ENCODE peak calls at places on chromosomes 13 and 19, in ten cellular contexts. U, A, J, V, R, L, P, G, M and O are unnamed samples.

GRCh38 chr13:79477968-79478367 is 3.0 kb upstream of the NDFIP2 start:
- DNase-seq in P (no peak), J (no peak), L (no peak), M (no peak), R (no peak), G (no peak), V (no peak), A (no peak), U (no peak), O (no peak)

GRCh38 chr19:19732579-19733501 is at the start of gene ZNF14:
- DNase-seq in U (peak), P (peak), G (peak), A (peak), J (peak), L (peak), M (peak), V (peak), R (peak), O (peak)

GRCh38 chr13:91017031-91017668 is 330.3 kb upstream of the MIR17HG start:
- DNase-seq in J (peak), V (peak), L (peak), M (peak), R (peak), P (peak), G (peak), A (no peak), U (no peak), O (peak)

GRCh38 chr19:3458595-3459284 is 21.6 kb downstream of the SMIM24 start:
- DNase-seq in R (peak), J (no peak), L (no peak), A (no peak), P (no peak), G (peak), V (peak), U (no peak), M (peak), O (peak)

GRCh38 chr19:44846455-44847143 is 502 bp downstream of the NECTIN2 start:
- DNase-seq in V (peak), J (no peak), L (peak), R (peak), A (no peak), U (no peak), M (no peak), P (peak), G (no peak), O (peak)

GRCh38 chr19:45265375-45265774 is 14.3 kb downstream of the MARK4 start:
- DNase-seq in V (no peak), J (no peak), A (no peak), L (no peak), G (no peak), M (no peak), R (no peak), P (no peak), U (no peak), O (no peak)

GRCh38 chr19:18675779-18676178 is 7.7 kb upstream of the CRTC1 start:
- DNase-seq in J (no peak), P (no peak), A (no peak), V (no peak), L (no peak), G (no peak), U (no peak), R (no peak), M (no peak), O (peak)

GRCh38 chr19:49111218-49111998 is 2.8 kb upstream of the LIN7B start:
- DNase-seq in A (no peak), J (no peak), V (no peak), M (no peak), R (no peak), G (no peak), P (no peak), L (no peak), U (no peak), O (no peak)

GRCh38 chr19:50501186-50501567 is 9.8 kb downstream of the JOSD2 start:
- DNase-seq in V (no peak), L (no peak), P (no peak), G (no peak), R (no peak), M (no peak), A (no peak), J (no peak), U (no peak), O (no peak)

GRCh38 chr13:44140146-44140545 is 233.5 kb upstream of the SERP2 start:
- DNase-seq in R (no peak), G (no peak), M (no peak), U (no peak), J (peak), A (no peak), L (no peak), P (no peak), V (no peak), O (no peak)

GRCh38 chr19:37931941-37932655 is 25.1 kb downstream of the SIPA1L3 start:
- DNase-seq in M (peak), G (peak), A (peak), P (peak), V (peak), L (peak), R (peak), J (peak), U (no peak), O (peak)

GRCh38 chr13:33230178-33230881 is 55.2 kb downstream of the STARD13 start:
- DNase-seq in L (peak), G (peak), U (no peak), V (peak), J (no peak), A (no peak), R (peak), M (no peak), P (no peak), O (peak)

DNA sequence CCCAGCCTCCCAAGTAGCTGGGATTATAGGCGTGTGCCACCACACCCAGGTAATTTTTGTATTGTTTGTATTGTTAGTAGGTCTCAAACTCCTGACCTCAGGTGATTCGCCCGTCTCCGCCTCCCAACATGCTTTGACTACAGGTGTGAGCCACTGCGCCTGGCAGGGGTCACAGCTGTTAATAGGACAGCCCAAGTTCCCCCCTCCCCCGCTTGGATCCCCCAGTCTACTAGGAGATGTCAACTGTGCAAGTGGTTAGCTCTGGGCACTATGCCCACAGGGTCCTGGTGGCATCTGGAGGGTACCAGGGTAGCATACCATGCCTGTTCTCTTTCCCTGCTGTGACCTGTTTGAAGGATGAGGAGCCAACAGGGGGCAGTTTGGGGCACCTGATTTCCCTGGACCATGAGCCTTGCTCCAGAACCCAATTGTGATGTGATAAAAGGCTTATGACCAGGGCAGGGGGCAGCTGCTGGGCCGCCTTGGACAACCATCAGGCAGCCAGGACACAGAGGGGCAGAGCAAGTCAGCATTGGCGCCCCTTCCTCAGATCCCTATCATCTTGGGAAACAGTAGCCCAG is at the start of gene TSPAN16:
- DNase-seq in L (no peak), R (no peak), G (no peak), A (no peak), P (no peak), J (no peak), U (no peak), V (no peak), M (peak), O (no peak)
- TF ChIP-seq CTCF in L (peak), R (no peak), G (no peak), A (no peak), P (no peak), J (no peak), U (no peak), V (no peak), M (no peak), O (peak)

GRCh38 chr13:61898207-61898606 is 482.6 kb upstream of the PCDH20 start:
- DNase-seq in R (no peak), G (no peak), L (no peak), V (no peak), U (no peak), P (no peak), M (no peak), A (no peak), J (no peak), O (no peak)
- H3K4me3 ChIP-seq in R (no peak), G (no peak), L (no peak), V (no peak), U (no peak), P (no peak), M (no peak), A (no peak), J (no peak), O (no peak)

GRCh38 chr19:58519087-58519354 is 589 bp downstream of the ZBTB45 start:
- DNase-seq in A (no peak), J (peak), V (peak), U (peak), G (peak), L (peak), R (peak), P (peak), M (peak), O (peak)

GRCh38 chr19:58515259-58515658 is 3.5 kb upstream of the SLC27A5 start:
- DNase-seq in A (no peak), V (no peak), M (no peak), P (no peak), J (no peak), R (no peak), L (no peak), U (no peak), G (no peak), O (no peak)

GRCh38 chr19:58518261-58519086 is 1.1 kb downstream of the ZBTB45 start:
- DNase-seq in L (no peak), V (no peak), G (no peak), P (peak), M (no peak), J (no peak), A (no peak), R (no peak), U (no peak), O (no peak)

GRCh38 chr19:58516246-58516836 is 3.3 kb downstream of the ZBTB45 start:
- DNase-seq in U (no peak), M (no peak), P (peak), V (no peak), R (no peak), J (no peak), L (no peak), A (no peak), G (no peak), O (no peak)

DNA sequence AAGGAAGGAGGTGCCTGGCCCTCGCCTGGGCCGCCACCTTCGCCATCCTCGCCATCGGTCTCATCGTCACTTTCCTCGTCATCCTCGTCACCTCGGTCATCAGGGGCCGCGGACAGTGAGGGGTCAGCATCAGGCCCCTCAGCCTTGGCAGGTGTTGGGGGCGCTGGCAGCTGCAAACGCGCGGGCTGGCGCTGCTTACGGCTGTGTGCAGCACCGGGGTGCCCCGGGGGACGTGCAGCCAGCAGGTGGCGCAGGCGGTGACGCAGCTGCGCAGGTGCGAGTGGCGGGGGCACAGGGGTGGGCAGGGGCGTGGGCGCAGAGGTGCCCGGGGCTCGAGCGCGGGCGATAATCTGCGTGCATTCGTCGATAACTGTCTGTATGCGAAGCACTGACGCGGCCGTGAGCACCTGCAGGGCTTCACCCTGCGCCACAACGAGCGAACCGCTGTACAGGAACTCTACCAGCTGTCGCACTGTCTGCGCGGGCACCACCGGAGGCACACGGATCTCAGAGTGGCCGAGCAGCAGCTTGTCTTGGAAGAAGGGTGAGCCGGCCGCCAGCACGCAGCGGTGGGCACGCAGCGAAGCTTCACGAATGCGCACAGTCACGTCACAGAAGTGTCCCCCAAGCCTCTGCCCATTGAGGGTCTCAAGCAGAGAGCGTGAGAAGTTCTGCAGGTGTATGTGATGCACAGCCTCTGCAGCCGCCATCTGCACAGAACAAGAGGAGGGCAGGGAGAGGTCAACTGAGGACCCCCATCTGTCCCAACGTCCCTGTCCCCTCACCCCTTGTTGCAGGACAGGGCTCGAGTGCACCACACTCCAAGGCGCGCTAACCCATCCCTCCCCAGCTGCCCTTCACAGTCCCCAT is 2.4 kb downstream of the ZBTB45 start:
- DNase-seq in P (peak), G (no peak), V (no peak), L (no peak), U (no peak), M (no peak), A (no peak), J (no peak), R (no peak), O (no peak)
- TF ChIP-seq CTCF in P (no peak), G (no peak), V (no peak), L (no peak), U (no peak), M (no peak), A (no peak), J (no peak), R (no peak), O (no peak)

DNA sequence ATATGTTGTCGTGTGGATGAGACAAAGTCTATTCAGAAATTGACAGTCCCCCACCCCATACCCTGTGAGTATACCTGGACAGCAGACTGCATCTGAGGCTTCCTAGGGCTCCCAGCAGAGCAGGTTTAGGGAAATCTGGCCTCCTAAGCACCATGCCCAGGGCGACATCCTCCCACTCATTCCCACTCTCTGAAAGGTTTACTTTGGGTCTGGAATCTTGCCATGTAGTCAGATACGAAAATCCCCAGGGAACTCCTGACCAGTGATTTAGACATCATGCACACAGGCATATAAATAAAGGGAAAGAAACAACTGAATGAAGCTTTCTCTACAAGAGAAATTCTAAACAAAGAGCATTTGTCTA is 717 bp upstream of the NALCN start:
- DNase-seq in A (no peak), J (no peak), V (peak), U (no peak), M (no peak), L (no peak), G (peak), P (no peak), R (peak), O (peak)
- H3K4me3 ChIP-seq in A (no peak), J (peak), V (peak), U (peak), M (no peak), L (peak), G (peak), P (no peak), R (peak), O (peak)

DNA sequence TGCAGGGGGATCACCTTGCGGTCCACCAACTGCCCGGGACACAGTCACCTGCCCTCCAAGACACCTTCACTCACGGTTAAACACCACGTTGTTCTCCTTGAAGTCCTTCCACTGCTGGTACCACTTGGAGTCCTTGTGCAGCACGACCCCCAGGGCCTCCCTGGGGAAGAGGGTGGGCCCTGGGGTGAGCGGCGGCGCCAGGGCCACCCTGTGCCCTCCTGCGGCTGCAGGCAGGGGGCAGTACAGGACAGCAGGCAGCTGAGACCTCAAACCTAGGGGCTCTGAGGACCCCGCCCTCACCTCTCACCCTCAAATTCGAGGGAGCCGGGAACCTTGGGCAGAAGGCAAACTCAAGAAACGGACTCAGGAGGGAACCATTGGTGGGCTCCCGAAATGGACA is 7.5 kb upstream of the CTXN1 start:
- DNase-seq in R (no peak), V (no peak), L (no peak), J (no peak), U (no peak), M (no peak), P (no peak), A (no peak), G (no peak), O (no peak)
- TF ChIP-seq CTCF in R (peak), V (peak), L (peak), J (no peak), U (no peak), M (peak), P (no peak), A (peak), G (peak), O (peak)

DNA sequence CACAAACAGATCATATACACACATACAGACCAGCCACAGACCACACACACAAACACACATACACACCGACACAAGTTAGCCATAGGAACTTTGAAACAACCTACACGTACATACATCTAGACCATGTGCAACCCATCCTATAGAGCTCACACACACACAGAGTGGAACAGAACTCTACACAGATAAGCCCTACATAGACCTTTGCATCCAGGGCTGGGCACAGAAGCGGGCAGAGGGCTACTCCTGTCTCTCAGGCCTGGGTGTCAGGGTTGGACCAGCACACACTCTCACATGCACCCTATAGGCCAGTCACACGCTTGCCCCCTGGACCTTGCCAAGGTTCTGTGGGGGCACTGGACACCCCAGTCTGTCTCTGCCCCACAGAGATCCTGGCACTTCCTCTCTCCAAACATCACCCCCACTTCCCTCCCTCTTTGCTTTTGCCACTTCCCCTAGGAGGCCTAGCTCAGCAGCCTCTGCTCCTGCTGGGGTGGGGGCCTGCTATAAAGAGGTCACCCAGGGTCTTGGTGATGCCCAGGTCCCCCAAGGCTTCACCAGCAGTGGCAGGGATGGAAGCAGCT is 5.8 kb upstream of the JUNB start:
- DNase-seq in M (no peak), A (no peak), G (no peak), V (no peak), U (no peak), J (no peak), R (no peak), P (no peak), L (no peak), O (no peak)
- H3K4me3 ChIP-seq in M (no peak), A (no peak), G (no peak), V (no peak), U (no peak), J (no peak), R (no peak), P (no peak), L (no peak), O (no peak)